ENCODE peak calls at places on chromosomes 6 and 20, in seven cellular contexts. Q is ovary; Y is CD8-positive, alpha-beta T cell; J is tibial nerve; H is tibial artery; X is IMR-90; R is cardiac fibroblast. A is an unnamed sample.

GRCh38 chr6:35490821-35491557 is 5.9 kb downstream of the TEAD3 start:
- DNase-seq in Q (no peak), X (no peak), J (no peak), Y (no peak), R (no peak), H (no peak), A (no peak)

GRCh38 chr6:2695464-2696095 is 55.1 kb downstream of the MYLK4 start:
- DNase-seq in J (no peak), Q (no peak), Y (no peak), H (no peak), R (peak; percentile 74), X (peak; percentile 57), A (peak; percentile 33)

GRCh38 chr6:132209351-132209750 is 191.9 kb downstream of the MOXD1 start:
- DNase-seq in Y (no peak), Q (no peak), J (no peak), R (no peak), X (no peak), H (no peak), A (no peak)

GRCh38 chr20:32855387-32855786 is 3.3 kb upstream of the EFCAB8 start:
- DNase-seq in Q (no peak), X (no peak), H (no peak), J (no peak), Y (no peak), R (no peak), A (no peak)

GRCh38 chr6:116118608-116119007 is 7.3 kb downstream of the COL10A1 start:
- DNase-seq in Y (no peak), H (no peak), Q (no peak), X (peak; percentile 13), J (no peak), R (peak; percentile 42), A (no peak)

GRCh38 chr20:63943808-63944077 is 12.5 kb downstream of the UCKL1 start:
- DNase-seq in H (no peak), Y (no peak), X (no peak), J (no peak), R (no peak), Q (no peak), A (no peak)

GRCh38 chr20:14064333-14064732 is 69.0 kb downstream of the MACROD2 start:
- DNase-seq in J (no peak), H (no peak), X (no peak), Y (no peak), R (no peak), Q (no peak), A (no peak)

GRCh38 chr6:62285612-62286469 is at the start of gene KHDRBS2:
- DNase-seq in Q (peak; percentile 32), H (peak; percentile 86), X (no peak), J (peak; percentile 56), R (peak; percentile 2), Y (peak; percentile 1), A (no peak)

GRCh38 chr6:31086788-31087440 is 25.5 kb downstream of the C6orf15 start:
- DNase-seq in H (no peak), Y (no peak), J (no peak), Q (no peak), X (peak; percentile 84), R (peak; percentile 75), A (no peak)

GRCh38 chr6:85436408-85436807 is 13.5 kb upstream of the NT5E start:
- DNase-seq in R (no peak), J (no peak), Y (no peak), H (no peak), X (peak; percentile 81), Q (no peak), A (no peak)

GRCh38 chr6:39153766-39154397 is 38.9 kb upstream of the SAYSD1 start:
- DNase-seq in Q (no peak), X (no peak), J (no peak), H (no peak), Y (no peak), R (no peak), A (no peak)

GRCh38 chr6:12232339-12232738 is 57.8 kb upstream of the EDN1 start:
- DNase-seq in Y (no peak), Q (no peak), J (no peak), X (peak; percentile 28), H (no peak), R (peak; percentile 79), A (no peak)

GRCh38 chr6:157813757-157814455 is 9.1 kb upstream of the SNX9 start:
- DNase-seq in J (no peak), X (peak; percentile 82), H (no peak), Y (no peak), R (peak; percentile 83), Q (no peak), A (peak; percentile 78)

GRCh38 chr6:161117329-161117707 is 125.7 kb downstream of the MAP3K4 start:
- DNase-seq in H (no peak), Q (no peak), X (no peak), Y (no peak), J (no peak), R (no peak), A (no peak)

GRCh38 chr20:46979603-46980241 is 85.1 kb downstream of the EYA2 start:
- DNase-seq in R (no peak), X (no peak), H (no peak), Y (no peak), Q (no peak), J (no peak), A (no peak)

GRCh38 chr6:87789198-87789899 is 87.3 kb upstream of the AKIRIN2 start:
- DNase-seq in X (peak; percentile 46), J (no peak), Q (no peak), Y (no peak), R (peak; percentile 73), H (no peak), A (no peak)

GRCh38 chr20:34096699-34097420 is 15.2 kb downstream of the EIF2S2 start:
- DNase-seq in X (peak; percentile 86), Y (no peak), J (no peak), Q (no peak), H (no peak), R (no peak), A (no peak)

GRCh38 chr20:34099675-34100074 is 12.4 kb downstream of the EIF2S2 start:
- DNase-seq in Y (no peak), Q (no peak), J (no peak), R (no peak), X (no peak), H (no peak), A (no peak)

GRCh38 chr20:34095825-34096224 is 16.2 kb downstream of the EIF2S2 start:
- DNase-seq in R (no peak), X (no peak), Y (no peak), H (no peak), Q (no peak), J (no peak), A (no peak)

GRCh38 chr20:34100578-34100977 is 11.5 kb downstream of the EIF2S2 start:
- DNase-seq in H (no peak), Y (no peak), X (no peak), Q (no peak), R (no peak), J (no peak), A (no peak)

GRCh38 chr20:34098570-34098969 is 13.5 kb downstream of the EIF2S2 start:
- DNase-seq in X (no peak), H (no peak), R (no peak), J (no peak), Q (no peak), Y (no peak), A (no peak)
- TF ChIP-seq CTCF in X (no peak), H (no peak), R (no peak), J (no peak), Q (no peak), Y (no peak), A (no peak)

DNA sequence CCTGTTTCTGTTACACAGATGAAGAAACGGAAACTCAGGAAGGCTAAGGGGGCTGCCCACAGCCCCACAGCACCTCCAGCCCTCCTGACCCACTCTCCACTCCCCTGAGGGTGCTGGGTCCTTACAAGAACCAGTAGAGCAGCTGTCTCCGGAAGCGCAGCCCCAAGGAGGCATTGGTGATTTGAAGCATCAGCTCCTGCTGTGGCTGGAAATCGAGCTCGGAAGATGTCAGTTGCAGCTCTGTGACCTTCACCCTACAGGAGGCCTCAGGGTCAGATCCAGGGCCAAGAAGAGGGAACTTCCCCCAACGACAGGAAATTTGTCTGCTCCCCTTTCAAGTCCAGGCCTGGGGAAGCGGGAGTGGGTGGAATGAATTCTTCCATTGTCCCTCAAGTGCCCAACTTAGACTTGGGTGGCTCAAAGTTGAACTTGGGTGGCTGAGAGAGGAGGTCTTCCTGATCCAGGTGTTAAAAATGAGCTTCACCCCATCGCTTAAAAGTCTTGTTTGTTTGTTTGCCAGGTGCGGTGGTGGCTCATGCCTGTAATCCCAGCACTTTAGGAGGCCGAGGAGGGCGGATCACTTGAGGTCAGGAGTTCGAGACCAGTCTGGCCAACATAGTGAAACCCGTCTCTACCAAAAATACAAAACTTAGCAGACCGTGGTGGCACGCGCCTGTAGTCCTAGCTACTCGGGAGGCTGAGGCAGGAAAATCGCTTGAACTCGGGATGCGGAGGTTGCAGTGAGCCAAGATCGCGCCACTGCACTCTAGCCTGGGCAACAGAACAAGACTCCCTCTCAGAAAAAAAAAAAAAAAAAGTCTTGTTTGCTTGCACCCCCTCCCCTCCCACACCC is 1.9 kb downstream of the PLTP start:
- DNase-seq in Q (peak; percentile 63), H (no peak), X (no peak), Y (no peak), R (no peak), J (no peak), A (no peak)
- H3K4me3 ChIP-seq in Q (peak overlapping the region; percentile 8), H (peak overlapping the region; percentile 58), X (no peak overlapping the region), Y (peak overlapping the region; percentile 75), R (no peak overlapping the region), J (peak overlapping the region; percentile 58), A (peak overlapping the region; percentile 18)

GRCh38 chr6:34190504-34191122 is 44.7 kb upstream of the GRM4 start:
- DNase-seq in Q (no peak), J (no peak), Y (no peak), H (peak; percentile 44), X (no peak), R (no peak), A (no peak)

GRCh38 chr6:34195726-34196115 is 41.0 kb upstream of the HMGA1 start:
- DNase-seq in H (no peak), X (no peak), Q (peak; percentile 42), J (no peak), R (no peak), Y (no peak), A (no peak)

GRCh38 chr6:34196833-34197195 is 39.9 kb upstream of the HMGA1 start:
- DNase-seq in Q (no peak), J (no peak), X (no peak), R (no peak), Y (no peak), H (no peak), A (no peak)

GRCh38 chr6:34196116-34196832 is 40.4 kb upstream of the HMGA1 start:
- DNase-seq in R (peak; percentile 72), X (peak; percentile 62), H (peak; percentile 91), Q (peak; percentile 87), J (peak; percentile 78), Y (peak; percentile 81), A (peak; percentile 20)

DNA sequence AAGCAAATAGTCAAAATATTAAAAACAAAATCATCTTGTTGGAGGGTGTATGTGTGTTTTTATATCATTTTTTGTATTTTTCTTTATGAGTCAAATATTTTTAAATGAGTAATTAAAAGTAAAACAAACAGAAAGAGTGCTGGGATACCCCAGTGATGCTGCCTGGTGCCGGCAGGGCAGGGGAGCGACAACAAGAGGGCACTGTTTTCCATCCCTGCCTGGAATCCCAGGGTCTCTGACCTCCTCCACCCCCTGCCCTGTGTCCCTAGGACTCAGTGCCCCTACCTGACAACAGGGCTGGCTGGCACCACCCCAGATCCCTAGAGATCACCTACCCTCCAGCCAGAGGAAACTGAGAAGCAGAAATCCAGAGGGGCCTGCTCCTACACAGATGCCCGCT is 41.9 kb upstream of the HMGA1 start:
- DNase-seq in X (no peak), R (no peak), Y (no peak), H (no peak), Q (no peak), J (no peak), A (no peak)
- TF ChIP-seq CTCF in X (peak; percentile 19), R (peak; percentile 18), Y (no peak), H (no peak), Q (no peak), J (no peak), A (peak; percentile 19)

GRCh38 chr6:152380993-152381898 is 255.9 kb downstream of the SYNE1 start:
- DNase-seq in Q (peak; percentile 83), H (peak; percentile 90), J (peak; percentile 37), X (peak; percentile 97), R (peak; percentile 98), Y (no peak), A (peak; percentile 90)
- H3K4me3 ChIP-seq in Q (peak overlapping the region; percentile 45), H (peak overlapping the region; percentile 71), J (peak overlapping the region; percentile 54), X (peak overlapping the region; percentile 37), R (peak overlapping the region; percentile 68), Y (no peak overlapping the region), A (peak overlapping the region; percentile 57)